ENCODE peak calls at places on chromosomes 6 and 20, in five cellular contexts. K is NCI-H1105, P is NCI-H345, L is AG04450, Z is testis. M is an unnamed sample.

GRCh38 chr20:64077094-64077493 is 2.2 kb downstream of the RGS19 start:
- DNase-seq in L (no peak), Z (no peak), K (no peak), P (no peak), M (no peak)

GRCh38 chr6:35494161-35494563 is 2.7 kb downstream of the TEAD3 start:
- DNase-seq in L (no peak), Z (no peak), K (no peak), P (peak), M (no peak)

GRCh38 chr6:146337376-146337775 is 206.3 kb upstream of the RAB32 start:
- DNase-seq in L (no peak), P (no peak), K (no peak), Z (no peak), M (no peak)

GRCh38 chr6:100366419-100366818 is 98.3 kb downstream of the SIM1 start:
- DNase-seq in Z (no peak), L (no peak), P (no peak), K (no peak), M (no peak)

GRCh38 chr20:62061851-62062418 is 3.7 kb downstream of the TAF4 start:
- DNase-seq in P (no peak), L (no peak), K (no peak), Z (no peak), M (no peak)

GRCh38 chr20:41510847-41511453 is 107.2 kb downstream of the CHD6 start:
- DNase-seq in L (no peak), P (no peak), K (no peak), Z (no peak), M (no peak)

GRCh38 chr20:36097751-36098151 is 56.8 kb upstream of the EPB41L1 start:
- DNase-seq in K (no peak), Z (no peak), P (no peak), L (no peak), M (no peak)

GRCh38 chr20:227439-228105 is 514 bp downstream of the DEFB129 start:
- DNase-seq in P (no peak), K (no peak), Z (no peak), L (no peak), M (no peak)

GRCh38 chr6:4852938-4853337 is 76.7 kb downstream of the CDYL start:
- DNase-seq in L (no peak), K (no peak), P (no peak), Z (no peak), M (no peak)

GRCh38 chr6:37493047-37493995 is 6.4 kb downstream of the CCDC167 start:
- DNase-seq in L (no peak), P (peak), K (peak), Z (no peak), M (peak)

GRCh38 chr6:44267252-44267651 is 1.9 kb upstream of the NFKBIE start:
- DNase-seq in Z (no peak), L (no peak), K (no peak), P (no peak), M (no peak)

GRCh38 chr6:144106206-144106605 is 10.8 kb upstream of the SF3B5 start:
- DNase-seq in Z (no peak), P (no peak), L (no peak), K (no peak), M (no peak)

GRCh38 chr20:10093087-10093591 is 58.4 kb downstream of the ANKEF1 start:
- DNase-seq in P (no peak), K (no peak), Z (no peak), L (peak), M (no peak)

GRCh38 chr6:149750136-149750609 is 632 bp downstream of the PCMT1 start:
- DNase-seq in L (no peak), Z (peak), P (peak), K (peak), M (peak)

M was measured in NCI-H2171.